ENCODE peak calls at places on chromosomes 11 and 22, in five cellular contexts. H is MM.1S, N is lower lobe of right lung, I is esophagus squamous epithelium, O is endothelial cell of umbilical vein. V is an unnamed sample. For H3K9me3, the result is how much of the 10 kb centered on the place peaks cover.

GRCh38 chr22:49963647-49964026 is 3.1 kb downstream of the PIM3 start:
- DNase-seq in H (peak), N (peak), I (no peak), O (no peak), V (no peak)

GRCh38 chr22:25137577-25138525 is 61.8 kb upstream of the CRYBB3 start:
- DNase-seq in H (no peak), N (no peak), I (no peak), O (no peak), V (no peak)

GRCh38 chr22:40463017-40463631 is 92.7 kb downstream of the SGSM3 start:
- DNase-seq in H (no peak), N (no peak), I (no peak), O (no peak), V (peak)

GRCh38 chr11:93820085-93820710 is 30.2 kb downstream of the VSTM5 start:
- DNase-seq in H (no peak), N (no peak), I (no peak), O (no peak), V (no peak)

GRCh38 chr22:30000566-30000965 is 79.7 kb upstream of the HORMAD2 start:
- DNase-seq in H (no peak), N (no peak), I (no peak), O (no peak), V (no peak)

GRCh38 chr11:113023228-113023627 is 62.0 kb downstream of the NCAM1 start:
- DNase-seq in H (no peak), N (no peak), I (no peak), O (no peak), V (no peak)

GRCh38 chr11:1116666-1117390 is 40.9 kb upstream of the MUC5AC start:
- DNase-seq in H (no peak), N (no peak), I (no peak), O (no peak), V (no peak)

GRCh38 chr11:83574516-83574915 is 288.3 kb upstream of the CCDC90B start:
- DNase-seq in H (no peak), N (no peak), I (no peak), O (no peak), V (no peak)

GRCh38 chr11:132728026-132728425 is 804.3 kb downstream of the OPCML start:
- DNase-seq in H (no peak), N (no peak), I (no peak), O (no peak), V (no peak)

GRCh38 chr11:69274531-69275016 is 19.4 kb upstream of the MYEOV start:
- DNase-seq in H (no peak), N (peak), I (no peak), O (no peak), V (no peak)

GRCh38 chr11:69278091-69278867 is 15.7 kb upstream of the MYEOV start:
- DNase-seq in H (no peak), N (peak), I (no peak), O (no peak), V (no peak)

GRCh38 chr11:69275178-69275577 is 18.8 kb upstream of the MYEOV start:
- DNase-seq in H (no peak), N (no peak), I (no peak), O (no peak), V (no peak)

GRCh38 chr11:69277074-69277809 is 16.7 kb upstream of the MYEOV start:
- DNase-seq in H (peak), N (no peak), I (no peak), O (no peak), V (no peak)

GRCh38 chr11:69276165-69276564 is 17.8 kb upstream of the MYEOV start:
- DNase-seq in H (no peak), N (no peak), I (no peak), O (no peak), V (no peak)
- H3K27ac ChIP-seq in H (no peak), N (no peak), I (no peak), O (no peak), V (no peak)

DNA sequence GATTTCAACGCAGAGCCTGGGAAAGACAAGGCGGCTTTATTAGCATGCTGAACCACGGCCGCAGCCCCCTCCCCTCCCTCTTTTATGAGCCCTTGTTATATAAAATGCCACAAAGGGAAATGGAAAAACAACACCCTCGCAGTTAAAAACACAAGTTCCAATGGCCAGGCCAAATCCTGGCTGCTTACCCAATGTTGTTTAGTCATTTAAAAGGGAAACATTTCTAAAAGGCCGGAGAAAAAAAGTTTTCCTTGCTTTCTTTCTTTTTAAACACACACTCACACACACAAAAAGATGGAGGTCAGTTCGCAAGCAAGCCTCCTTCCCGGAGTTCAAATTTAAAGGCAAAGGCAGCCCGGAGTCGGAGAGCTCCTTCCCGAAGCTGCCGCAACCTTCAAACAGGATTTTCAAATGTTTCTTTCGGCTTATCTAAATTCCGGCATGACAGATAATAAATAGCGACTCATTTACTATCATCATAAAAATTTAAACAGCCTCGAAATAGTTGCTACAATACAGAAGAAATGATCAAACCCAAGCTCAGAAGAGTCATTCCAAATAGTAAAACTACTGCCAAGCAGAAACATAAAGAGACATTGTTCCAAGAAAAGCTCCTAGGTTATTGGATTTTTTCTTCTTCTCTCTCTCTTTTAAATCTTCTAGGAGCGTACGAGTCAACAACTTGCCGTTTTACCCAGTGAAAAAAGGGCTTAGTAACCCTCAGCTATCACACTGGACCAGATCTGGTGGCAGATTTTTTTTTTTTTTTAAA is 3.5 kb downstream of the PHF21B start:
- DNase-seq in H (no peak), N (no peak), I (no peak), O (no peak), V (no peak)
- H3K9me3 ChIP-seq in H (under half), N (under half), I (under half), O (under half), V (under half)

GRCh38 chr22:23225337-23225723 is 45.0 kb downstream of the BCR start:
- DNase-seq in H (no peak), N (peak), I (no peak), O (no peak), V (no peak)

GRCh38 chr22:23225724-23226496 is 45.6 kb downstream of the BCR start:
- DNase-seq in H (no peak), N (peak), I (no peak), O (peak), V (no peak)

GRCh38 chr22:23226497-23226850 is 46.2 kb downstream of the BCR start:
- DNase-seq in H (no peak), N (peak), I (no peak), O (no peak), V (no peak)

GRCh38 chr22:23228503-23228902 is 48.2 kb downstream of the BCR start:
- DNase-seq in H (no peak), N (no peak), I (no peak), O (no peak), V (no peak)

DNA sequence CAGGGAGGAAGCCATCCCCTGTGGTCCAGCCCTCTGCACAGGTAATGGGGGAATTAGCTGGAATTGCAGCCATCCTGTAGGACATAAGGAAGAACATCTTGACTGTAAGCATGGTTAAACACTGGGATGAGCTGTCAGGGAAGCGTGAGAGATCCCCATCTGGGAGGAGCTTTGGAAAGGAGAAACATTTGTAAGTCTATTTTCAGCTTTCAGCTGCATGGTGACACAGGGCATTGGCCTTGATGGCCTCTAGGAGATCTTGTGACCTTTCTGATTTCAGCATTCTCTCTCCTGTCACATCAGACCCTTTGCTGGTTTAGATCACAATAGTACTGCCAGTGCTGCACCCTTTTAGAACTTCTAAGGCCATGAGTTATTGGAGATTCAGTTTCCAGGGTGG is 47.1 kb downstream of the BCR start:
- DNase-seq in H (no peak), N (peak), I (no peak), O (no peak), V (no peak)
- H3K27ac ChIP-seq in H (no peak), N (peak), I (peak), O (peak), V (no peak)

GRCh38 chr11:54946429-54946828 is 239.8 kb downstream of the OR4A5 start:
- DNase-seq in H (no peak), N (no peak), I (no peak), O (no peak), V (no peak)
- H3K9me3 ChIP-seq in H (under half), N (under half), I (half or more), O (under half), V (under half)

GRCh38 chr22:45554040-45554406 is 51.3 kb downstream of the FBLN1 start:
- DNase-seq in H (peak), N (no peak), I (no peak), O (no peak), V (no peak)

GRCh38 chr22:45552017-45552411 is 49.3 kb downstream of the FBLN1 start:
- DNase-seq in H (no peak), N (no peak), I (no peak), O (no peak), V (no peak)

GRCh38 chr22:45552580-45553332 is 50.1 kb downstream of the FBLN1 start:
- DNase-seq in H (no peak), N (peak), I (no peak), O (no peak), V (no peak)

GRCh38 chr22:45553333-45554039 is 50.8 kb downstream of the FBLN1 start:
- DNase-seq in H (peak), N (peak), I (no peak), O (peak), V (peak)

GRCh38 chr22:45554861-45555260 is 52.2 kb downstream of the FBLN1 start:
- DNase-seq in H (no peak), N (no peak), I (no peak), O (no peak), V (no peak)
- H3K27ac ChIP-seq in H (no peak), N (no peak), I (peak), O (no peak), V (no peak)

DNA sequence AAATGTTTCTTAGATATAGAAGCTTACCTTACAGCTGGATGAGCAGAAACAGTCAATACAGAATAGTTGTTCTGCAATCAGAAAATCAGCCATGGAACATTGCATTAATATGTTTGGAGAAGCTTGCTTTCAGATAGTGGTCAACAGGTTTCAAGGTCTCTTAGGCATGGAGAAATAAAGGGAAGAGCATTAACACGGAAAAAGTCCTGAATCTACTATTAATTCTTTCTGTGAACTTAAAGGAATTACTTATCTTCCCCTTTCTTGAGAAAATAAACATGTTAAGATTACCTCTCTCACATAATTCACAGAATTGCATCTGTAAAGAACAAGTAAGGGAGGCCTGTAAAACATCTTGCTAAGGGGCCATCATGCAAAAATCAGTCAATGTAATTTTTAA is at the start of gene OR5B3:
- DNase-seq in H (no peak), N (no peak), I (no peak), O (no peak), V (no peak)
- H3K9me3 ChIP-seq in H (under half), N (under half), I (under half), O (under half), V (under half)

DNA sequence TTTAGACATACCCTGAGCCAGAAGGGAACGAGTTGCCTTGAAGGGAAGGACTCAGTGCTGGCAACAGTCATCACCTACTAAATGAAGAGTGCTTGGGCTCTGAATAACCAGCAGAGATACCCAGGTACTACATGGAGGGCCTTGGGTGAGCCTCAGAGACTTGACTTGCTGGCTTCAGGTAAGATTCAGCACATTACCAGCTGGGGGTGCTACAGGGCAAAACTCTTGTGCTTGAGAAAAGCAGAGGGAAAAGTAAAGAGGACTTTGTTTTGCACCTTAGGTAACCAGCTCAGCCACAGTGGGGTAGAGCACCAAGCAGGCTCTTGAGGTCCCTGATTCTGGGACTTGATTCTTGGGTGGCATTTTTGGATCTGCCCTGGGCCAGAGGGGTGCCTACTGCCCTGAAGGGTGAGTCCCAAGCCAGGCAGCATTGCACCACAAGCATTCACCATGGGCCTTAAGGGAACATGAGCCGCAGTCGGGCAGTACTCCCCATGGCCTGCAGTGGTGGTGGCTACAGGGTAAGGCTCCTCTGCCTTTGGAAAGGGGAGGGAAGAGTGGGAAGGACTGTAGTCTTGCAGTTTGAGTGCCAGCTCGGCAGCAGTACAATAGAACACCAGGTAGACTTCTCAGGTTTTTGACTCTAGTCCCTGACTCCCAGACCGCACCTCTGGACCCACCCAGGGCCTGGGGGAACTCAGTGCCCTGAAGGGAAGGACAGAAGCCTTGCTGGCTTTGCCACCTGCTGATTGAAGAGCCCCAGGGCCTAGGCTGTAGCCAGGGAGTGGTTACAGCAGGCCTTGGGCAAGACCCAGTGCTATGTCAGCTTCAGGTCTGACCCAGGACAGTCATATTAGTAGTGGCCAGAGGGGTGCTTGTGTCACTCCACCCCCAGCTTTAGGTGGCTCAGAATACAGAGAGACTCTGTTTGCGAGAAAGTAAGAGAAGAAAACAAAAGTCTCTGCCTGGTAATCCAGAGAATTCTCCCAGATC is 22.7 kb upstream of the PLEKHA7 start:
- DNase-seq in H (no peak), N (no peak), I (no peak), O (no peak), V (no peak)
- H3K27ac ChIP-seq in H (no peak), N (no peak), I (no peak), O (no peak), V (no peak)

V was measured in CD4-positive, CD25-positive, alpha-beta regulatory T cell.